ENCODE peak calls at places on chromosome 1, in nine cellular contexts. One of them, this sample, is unnamed. For H3K4me1, the result is how much of the 10 kb centered on the place peaks cover.

GRCh38 chr1:40783001-40783905 is at the start of gene KCNQ4:
- DNase-seq in fibroblast of lung: peak
- DNase-seq in GM23248: peak
- DNase-seq in CD4-positive, CD25-positive, alpha-beta regulatory T cell: no peak
- DNase-seq in HCT116: no peak
- DNase-seq in ovary: peak
- DNase-seq in body of pancreas: peak
- DNase-seq in mesendoderm: peak
- DNase-seq in hepatocyte: peak
- DNase-seq in this sample: peak

GRCh38 chr1:51642739-51643142 is 25.8 kb downstream of the OSBPL9 start:
- DNase-seq in ovary: peak
- DNase-seq in HCT116: no peak
- DNase-seq in fibroblast of lung: peak
- DNase-seq in mesendoderm: peak
- DNase-seq in body of pancreas: peak
- DNase-seq in hepatocyte: peak
- DNase-seq in GM23248: peak
- DNase-seq in CD4-positive, CD25-positive, alpha-beta regulatory T cell: no peak
- DNase-seq in this sample: no peak

GRCh38 chr1:97630968-97631367 is 289.9 kb downstream of the DPYD start:
- DNase-seq in body of pancreas: no peak
- DNase-seq in CD4-positive, CD25-positive, alpha-beta regulatory T cell: no peak
- DNase-seq in ovary: peak
- DNase-seq in fibroblast of lung: peak
- DNase-seq in HCT116: no peak
- DNase-seq in hepatocyte: no peak
- DNase-seq in GM23248: no peak
- DNase-seq in mesendoderm: no peak
- DNase-seq in this sample: no peak

GRCh38 chr1:12477936-12478611 is 139.9 kb downstream of the DHRS3 start:
- DNase-seq in HCT116: peak
- DNase-seq in hepatocyte: peak
- DNase-seq in CD4-positive, CD25-positive, alpha-beta regulatory T cell: no peak
- DNase-seq in body of pancreas: peak
- DNase-seq in ovary: peak
- DNase-seq in GM23248: peak
- DNase-seq in fibroblast of lung: peak
- DNase-seq in mesendoderm: no peak
- DNase-seq in this sample: peak

GRCh38 chr1:174116042-174116441 is 43.3 kb upstream of the RABGAP1L start:
- DNase-seq in CD4-positive, CD25-positive, alpha-beta regulatory T cell: no peak
- DNase-seq in GM23248: peak
- DNase-seq in ovary: no peak
- DNase-seq in mesendoderm: no peak
- DNase-seq in fibroblast of lung: peak
- DNase-seq in body of pancreas: no peak
- DNase-seq in HCT116: no peak
- DNase-seq in hepatocyte: no peak
- DNase-seq in this sample: peak

GRCh38 chr1:181685216-181685615 is 201.9 kb downstream of the CACNA1E start:
- DNase-seq in mesendoderm: no peak
- DNase-seq in fibroblast of lung: no peak
- DNase-seq in HCT116: no peak
- DNase-seq in hepatocyte: no peak
- DNase-seq in GM23248: no peak
- DNase-seq in ovary: no peak
- DNase-seq in body of pancreas: no peak
- DNase-seq in CD4-positive, CD25-positive, alpha-beta regulatory T cell: no peak
- DNase-seq in this sample: no peak

GRCh38 chr1:221987860-221988520 is 246.1 kb upstream of the DUSP10 start:
- DNase-seq in body of pancreas: no peak
- DNase-seq in hepatocyte: no peak
- DNase-seq in ovary: no peak
- DNase-seq in mesendoderm: peak
- DNase-seq in GM23248: peak
- DNase-seq in CD4-positive, CD25-positive, alpha-beta regulatory T cell: no peak
- DNase-seq in HCT116: no peak
- DNase-seq in fibroblast of lung: peak
- DNase-seq in this sample: no peak

GRCh38 chr1:3717041-3717714 is 35.1 kb upstream of the CCDC27 start:
- DNase-seq in CD4-positive, CD25-positive, alpha-beta regulatory T cell: no peak
- DNase-seq in hepatocyte: no peak
- DNase-seq in fibroblast of lung: no peak
- DNase-seq in mesendoderm: no peak
- DNase-seq in ovary: no peak
- DNase-seq in HCT116: no peak
- DNase-seq in GM23248: no peak
- DNase-seq in body of pancreas: no peak
- DNase-seq in this sample: no peak

GRCh38 chr1:8021676-8022266 is 4.3 kb downstream of the ERRFI1 start:
- DNase-seq in ovary: no peak
- DNase-seq in fibroblast of lung: peak
- DNase-seq in mesendoderm: no peak
- DNase-seq in CD4-positive, CD25-positive, alpha-beta regulatory T cell: no peak
- DNase-seq in HCT116: no peak
- DNase-seq in hepatocyte: no peak
- DNase-seq in GM23248: no peak
- DNase-seq in body of pancreas: peak
- DNase-seq in this sample: no peak

GRCh38 chr1:232628335-232629214 is 1.4 kb downstream of the SIPA1L2 start:
- DNase-seq in mesendoderm: no peak
- DNase-seq in hepatocyte: peak
- DNase-seq in body of pancreas: no peak
- DNase-seq in CD4-positive, CD25-positive, alpha-beta regulatory T cell: no peak
- DNase-seq in fibroblast of lung: peak
- DNase-seq in HCT116: no peak
- DNase-seq in GM23248: peak
- DNase-seq in ovary: no peak
- DNase-seq in this sample: no peak

GRCh38 chr1:27569088-27569459 is 34.9 kb downstream of the AHDC1 start:
- DNase-seq in mesendoderm: no peak
- DNase-seq in body of pancreas: no peak
- DNase-seq in ovary: no peak
- DNase-seq in CD4-positive, CD25-positive, alpha-beta regulatory T cell: no peak
- DNase-seq in GM23248: peak
- DNase-seq in hepatocyte: no peak
- DNase-seq in fibroblast of lung: no peak
- DNase-seq in HCT116: no peak
- DNase-seq in this sample: no peak

GRCh38 chr1:27567183-27567526 is 36.8 kb downstream of the AHDC1 start:
- DNase-seq in HCT116: no peak
- DNase-seq in GM23248: no peak
- DNase-seq in body of pancreas: no peak
- DNase-seq in fibroblast of lung: no peak
- DNase-seq in mesendoderm: peak
- DNase-seq in CD4-positive, CD25-positive, alpha-beta regulatory T cell: no peak
- DNase-seq in hepatocyte: peak
- DNase-seq in ovary: no peak
- DNase-seq in this sample: no peak

GRCh38 chr1:27567931-27568246 is 36.1 kb downstream of the AHDC1 start:
- DNase-seq in fibroblast of lung: no peak
- DNase-seq in HCT116: no peak
- DNase-seq in CD4-positive, CD25-positive, alpha-beta regulatory T cell: no peak
- DNase-seq in mesendoderm: no peak
- DNase-seq in ovary: peak
- DNase-seq in GM23248: no peak
- DNase-seq in body of pancreas: no peak
- DNase-seq in hepatocyte: peak
- DNase-seq in this sample: no peak

GRCh38 chr1:27569506-27570382 is 34.2 kb downstream of the AHDC1 start:
- DNase-seq in hepatocyte: no peak
- DNase-seq in mesendoderm: peak
- DNase-seq in CD4-positive, CD25-positive, alpha-beta regulatory T cell: no peak
- DNase-seq in ovary: peak
- DNase-seq in HCT116: no peak
- DNase-seq in body of pancreas: no peak
- DNase-seq in GM23248: no peak
- DNase-seq in fibroblast of lung: no peak
- DNase-seq in this sample: no peak

GRCh38 chr1:27568247-27569087 is 35.5 kb downstream of the AHDC1 start:
- DNase-seq in fibroblast of lung: peak
- DNase-seq in HCT116: peak
- DNase-seq in ovary: peak
- DNase-seq in hepatocyte: peak
- DNase-seq in mesendoderm: peak
- DNase-seq in CD4-positive, CD25-positive, alpha-beta regulatory T cell: peak
- DNase-seq in body of pancreas: peak
- DNase-seq in GM23248: peak
- DNase-seq in this sample: peak
- H3K27ac ChIP-seq in fibroblast of lung: no peak
- H3K27ac ChIP-seq in HCT116: peak
- H3K27ac ChIP-seq in ovary: peak
- H3K27ac ChIP-seq in hepatocyte: peak
- H3K27ac ChIP-seq in mesendoderm: no peak
- H3K27ac ChIP-seq in CD4-positive, CD25-positive, alpha-beta regulatory T cell: peak
- H3K27ac ChIP-seq in body of pancreas: peak
- H3K27ac ChIP-seq in GM23248: peak
- H3K27ac ChIP-seq in this sample: no peak

DNA sequence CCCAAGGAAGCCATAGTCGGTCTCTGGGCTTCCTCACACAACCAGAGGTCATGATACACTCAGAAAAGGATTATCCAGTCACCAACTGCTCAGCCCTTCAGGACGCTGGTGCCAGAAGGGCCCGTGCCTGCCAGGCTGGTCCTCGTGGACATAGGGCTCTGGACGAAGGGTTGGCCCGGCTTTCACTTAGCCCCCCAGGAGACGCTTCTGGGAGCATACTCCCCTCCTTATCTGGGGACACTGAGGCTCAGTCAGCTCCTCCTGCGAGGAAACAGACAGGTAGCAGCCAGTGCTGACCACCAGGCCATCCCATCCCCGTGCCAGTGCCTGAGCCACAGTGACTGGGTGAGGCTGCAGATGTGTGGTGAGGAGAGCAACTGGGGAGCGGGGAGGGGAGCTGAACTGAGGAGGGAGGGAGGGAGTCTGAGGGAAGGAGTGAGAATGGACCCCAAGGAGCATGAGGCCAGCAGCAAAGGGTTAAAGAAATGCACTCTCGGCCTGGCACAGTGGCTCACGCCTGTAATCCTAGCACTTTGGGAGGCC is 17.9 kb upstream of the LAPTM5 start:
- DNase-seq in HCT116: no peak
- DNase-seq in CD4-positive, CD25-positive, alpha-beta regulatory T cell: no peak
- DNase-seq in mesendoderm: no peak
- DNase-seq in GM23248: no peak
- DNase-seq in hepatocyte: no peak
- DNase-seq in ovary: no peak
- DNase-seq in fibroblast of lung: no peak
- DNase-seq in body of pancreas: no peak
- DNase-seq in this sample: no peak
- H3K4me1 ChIP-seq in HCT116: under half
- H3K4me1 ChIP-seq in CD4-positive, CD25-positive, alpha-beta regulatory T cell: under half
- H3K4me1 ChIP-seq in mesendoderm: under half
- H3K4me1 ChIP-seq in GM23248: under half
- H3K4me1 ChIP-seq in hepatocyte: under half
- H3K4me1 ChIP-seq in ovary: under half
- H3K4me1 ChIP-seq in fibroblast of lung: under half
- H3K4me1 ChIP-seq in body of pancreas: under half
- H3K4me1 ChIP-seq in this sample: under half

GRCh38 chr1:10662090-10662688 is 134.3 kb downstream of the CASZ1 start:
- DNase-seq in CD4-positive, CD25-positive, alpha-beta regulatory T cell: no peak
- DNase-seq in mesendoderm: no peak
- DNase-seq in ovary: no peak
- DNase-seq in GM23248: no peak
- DNase-seq in HCT116: no peak
- DNase-seq in fibroblast of lung: no peak
- DNase-seq in body of pancreas: no peak
- DNase-seq in hepatocyte: no peak
- DNase-seq in this sample: no peak

GRCh38 chr1:10665226-10665625 is 131.2 kb downstream of the CASZ1 start:
- DNase-seq in hepatocyte: no peak
- DNase-seq in HCT116: no peak
- DNase-seq in ovary: no peak
- DNase-seq in body of pancreas: no peak
- DNase-seq in fibroblast of lung: no peak
- DNase-seq in CD4-positive, CD25-positive, alpha-beta regulatory T cell: no peak
- DNase-seq in GM23248: no peak
- DNase-seq in mesendoderm: no peak
- DNase-seq in this sample: no peak

GRCh38 chr1:10664251-10664650 is 132.2 kb downstream of the CASZ1 start:
- DNase-seq in mesendoderm: no peak
- DNase-seq in ovary: no peak
- DNase-seq in HCT116: no peak
- DNase-seq in hepatocyte: no peak
- DNase-seq in CD4-positive, CD25-positive, alpha-beta regulatory T cell: no peak
- DNase-seq in body of pancreas: no peak
- DNase-seq in GM23248: no peak
- DNase-seq in fibroblast of lung: no peak
- DNase-seq in this sample: no peak

GRCh38 chr1:10662824-10663667 is 133.4 kb downstream of the CASZ1 start:
- DNase-seq in CD4-positive, CD25-positive, alpha-beta regulatory T cell: no peak
- DNase-seq in mesendoderm: no peak
- DNase-seq in ovary: no peak
- DNase-seq in body of pancreas: no peak
- DNase-seq in HCT116: no peak
- DNase-seq in hepatocyte: no peak
- DNase-seq in GM23248: no peak
- DNase-seq in fibroblast of lung: no peak
- DNase-seq in this sample: no peak

DNA sequence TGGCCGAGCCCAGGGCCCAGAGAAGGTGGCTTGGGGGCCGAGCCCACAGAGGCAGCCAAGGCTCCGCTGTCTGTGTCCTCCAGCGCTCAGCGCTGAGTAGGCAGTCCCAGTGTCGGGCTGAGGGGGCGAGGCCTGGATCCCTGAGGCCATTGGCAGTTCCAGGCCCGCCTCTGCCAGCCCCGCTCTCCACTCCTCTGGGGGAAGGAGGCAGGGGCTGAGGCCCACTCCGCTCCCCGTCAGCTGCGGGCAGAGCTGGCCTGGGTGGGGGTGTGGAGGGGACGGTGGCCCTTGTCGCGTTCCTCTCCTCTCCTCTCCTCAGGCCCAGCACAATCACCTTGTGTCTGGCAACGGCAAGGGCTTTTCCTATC is 132.8 kb downstream of the CASZ1 start:
- DNase-seq in CD4-positive, CD25-positive, alpha-beta regulatory T cell: no peak
- DNase-seq in HCT116: no peak
- DNase-seq in GM23248: peak
- DNase-seq in fibroblast of lung: peak
- DNase-seq in ovary: peak
- DNase-seq in body of pancreas: peak
- DNase-seq in hepatocyte: peak
- DNase-seq in mesendoderm: peak
- DNase-seq in this sample: no peak
- H3K4me3 ChIP-seq in CD4-positive, CD25-positive, alpha-beta regulatory T cell: no peak
- H3K4me3 ChIP-seq in HCT116: no peak
- H3K4me3 ChIP-seq in GM23248: no peak
- H3K4me3 ChIP-seq in fibroblast of lung: no peak
- H3K4me3 ChIP-seq in ovary: no peak
- H3K4me3 ChIP-seq in body of pancreas: no peak
- H3K4me3 ChIP-seq in hepatocyte: no peak
- H3K4me3 ChIP-seq in mesendoderm: no peak
- H3K4me3 ChIP-seq in this sample: no peak

DNA sequence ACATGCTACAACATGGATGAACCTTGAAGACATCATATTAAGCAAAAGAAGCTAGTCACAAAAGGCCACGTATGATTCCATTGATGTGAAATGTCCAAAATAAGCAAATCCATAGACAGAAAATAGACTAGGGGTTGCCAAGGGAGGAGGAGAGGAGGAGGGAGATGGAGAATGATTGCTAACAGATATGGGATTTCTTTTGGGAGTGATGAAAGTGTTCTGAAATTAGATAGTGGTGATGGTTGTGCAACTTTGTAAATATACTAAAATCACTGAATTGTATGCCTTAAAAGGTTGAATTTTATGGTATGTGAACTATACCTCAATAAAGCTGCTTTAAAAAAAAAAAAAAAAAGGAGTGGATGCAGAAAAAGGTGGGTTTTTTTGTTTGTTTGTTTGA is 7.6 kb downstream of the CLSTN1 start:
- DNase-seq in fibroblast of lung: no peak
- DNase-seq in HCT116: no peak
- DNase-seq in hepatocyte: no peak
- DNase-seq in mesendoderm: no peak
- DNase-seq in ovary: no peak
- DNase-seq in GM23248: no peak
- DNase-seq in CD4-positive, CD25-positive, alpha-beta regulatory T cell: no peak
- DNase-seq in body of pancreas: no peak
- DNase-seq in this sample: no peak
- H3K27ac ChIP-seq in fibroblast of lung: no peak
- H3K27ac ChIP-seq in HCT116: no peak
- H3K27ac ChIP-seq in hepatocyte: peak
- H3K27ac ChIP-seq in mesendoderm: no peak
- H3K27ac ChIP-seq in ovary: no peak
- H3K27ac ChIP-seq in GM23248: no peak
- H3K27ac ChIP-seq in CD4-positive, CD25-positive, alpha-beta regulatory T cell: no peak
- H3K27ac ChIP-seq in body of pancreas: no peak
- H3K27ac ChIP-seq in this sample: no peak

This sample was measured in PC-9.